ENCODE peak calls at places on chromosomes 4 and X, in seven cellular contexts. R, S, P, B, N, V and F are unnamed samples.

GRCh38 chrX:105869676-105870075 is 47.3 kb downstream of the NRK start:
- DNase-seq in R (no peak), S (no peak), P (no peak), B (no peak), N (no peak), V (no peak), F (no peak)

GRCh38 chr4:30614771-30615170 is 105.4 kb upstream of the PCDH7 start:
- DNase-seq in R (no peak), S (no peak), P (no peak), B (no peak), N (no peak), V (no peak), F (no peak)

GRCh38 chrX:435536-436122 is 48.9 kb upstream of the PPP2R3B start:
- DNase-seq in R (no peak), S (no peak), P (peak), B (no peak), N (no peak), V (no peak), F (no peak)

GRCh38 chr4:153780876-153781275 is 8.0 kb downstream of the SFRP2 start:
- DNase-seq in R (no peak), S (no peak), P (no peak), B (no peak), N (no peak), V (no peak), F (no peak)

GRCh38 chr4:89898304-89898716 is 3.7 kb downstream of the MMRN1 start:
- DNase-seq in R (no peak), S (no peak), P (no peak), B (peak), N (no peak), V (no peak), F (no peak)

GRCh38 chr4:72567036-72567435 is 2.0 kb downstream of the ADAMTS3 start:
- DNase-seq in R (no peak), S (no peak), P (no peak), B (no peak), N (no peak), V (no peak), F (no peak)

GRCh38 chr4:36426741-36427140 is 145.3 kb downstream of the DTHD1 start:
- DNase-seq in R (no peak), S (no peak), P (no peak), B (no peak), N (no peak), V (no peak), F (no peak)

GRCh38 chr4:41304221-41304620 is 47.5 kb downstream of the UCHL1 start:
- DNase-seq in R (no peak), S (no peak), P (no peak), B (no peak), N (no peak), V (no peak), F (no peak)

GRCh38 chr4:139988863-139989765 is 164.9 kb downstream of the MAML3 start:
- DNase-seq in R (no peak), S (no peak), P (peak), B (peak), N (peak), V (peak), F (no peak)

GRCh38 chr4:36310793-36311192 is 29.4 kb downstream of the DTHD1 start:
- DNase-seq in R (no peak), S (peak), P (no peak), B (no peak), N (no peak), V (no peak), F (peak)

GRCh38 chrX:39206746-39207145 is 405.5 kb downstream of the MID1IP1 start:
- DNase-seq in R (no peak), S (no peak), P (no peak), B (no peak), N (no peak), V (no peak), F (no peak)

GRCh38 chrX:100687128-100687527 is 43.1 kb downstream of the SRPX2 start:
- DNase-seq in R (no peak), S (no peak), P (no peak), B (no peak), N (no peak), V (no peak), F (no peak)

GRCh38 chrX:18617351-18617750 is 54.6 kb downstream of the RS1 start:
- DNase-seq in R (no peak), S (no peak), P (no peak), B (peak), N (peak), V (peak), F (no peak)

GRCh38 chrX:146173742-146174141 is 356.1 kb downstream of the SLITRK2 start:
- DNase-seq in R (no peak), S (no peak), P (no peak), B (no peak), N (no peak), V (no peak), F (no peak)

GRCh38 chr4:61540944-61541343 is 340.8 kb downstream of the ADGRL3 start:
- DNase-seq in R (no peak), S (no peak), P (no peak), B (no peak), N (no peak), V (no peak), F (no peak)

GRCh38 chr4:184475096-184475461 is 729 bp upstream of the IRF2 start:
- DNase-seq in R (peak), S (no peak), P (peak), B (no peak), N (peak), V (peak), F (peak)

GRCh38 chrX:20046864-20047263 is 56.0 kb upstream of the BCLAF3 start:
- DNase-seq in R (no peak), S (no peak), P (no peak), B (no peak), N (no peak), V (no peak), F (no peak)

GRCh38 chrX:67939270-67939669 is 395.4 kb downstream of the AR start:
- DNase-seq in R (no peak), S (no peak), P (no peak), B (no peak), N (no peak), V (no peak), F (no peak)

GRCh38 chr4:118288097-118288496 is 64.7 kb downstream of the PRSS12 start:
- DNase-seq in R (no peak), S (no peak), P (no peak), B (no peak), N (no peak), V (peak), F (no peak)

GRCh38 chr4:67483868-67484602 is 61.3 kb downstream of the CENPC start:
- DNase-seq in R (no peak), S (no peak), P (no peak), B (peak), N (no peak), V (peak), F (no peak)

GRCh38 chrX:7385131-7385530 is 237.2 kb upstream of the PUDP start:
- DNase-seq in R (no peak), S (no peak), P (no peak), B (no peak), N (no peak), V (no peak), F (no peak)

GRCh38 chrX:149205937-149206336 is 299.2 kb downstream of the IDS start:
- DNase-seq in R (no peak), S (no peak), P (no peak), B (no peak), N (no peak), V (no peak), F (no peak)

GRCh38 chrX:103774070-103774642 is 2.5 kb upstream of the PLP1 start:
- DNase-seq in R (no peak), S (peak), P (no peak), B (peak), N (no peak), V (peak), F (no peak)

GRCh38 chrX:16975233-16975632 is 28.8 kb downstream of the REPS2 start:
- DNase-seq in R (no peak), S (peak), P (no peak), B (no peak), N (no peak), V (no peak), F (no peak)